ENCODE peak calls at places on chromosomes 7 and 10, in five cellular contexts. L is H9, R is IMR-90, N is mesendoderm, A is H1. D is an unnamed sample.

GRCh38 chr7:139393621-139394215 is 34.0 kb downstream of the LUC7L2 start:
- DNase-seq in R (no peak), L (no peak), A (no peak), N (peak), D (no peak)

GRCh38 chr7:55140221-55140980 is 121.6 kb downstream of the EGFR start:
- DNase-seq in L (no peak), A (no peak), R (peak), N (no peak), D (no peak)

GRCh38 chr7:70143089-70144044 is 545.1 kb downstream of the AUTS2 start:
- DNase-seq in L (no peak), N (no peak), A (no peak), R (no peak), D (no peak)

GRCh38 chr7:29989257-29989995 is at the start of gene SCRN1:
- DNase-seq in A (no peak), R (peak), L (peak), N (peak), D (peak)

GRCh38 chr7:91375378-91375777 is 111.1 kb downstream of the FZD1 start:
- DNase-seq in N (peak), L (no peak), R (no peak), A (no peak), D (no peak)

GRCh38 chr7:50543776-50544442 is 21.3 kb downstream of the DDC start:
- DNase-seq in N (no peak), A (no peak), L (no peak), R (no peak), D (no peak)

GRCh38 chr10:96536129-96536528 is 22.4 kb upstream of the TLL2 start:
- DNase-seq in N (no peak), R (no peak), L (no peak), A (no peak), D (no peak)

GRCh38 chr7:23022831-23023230 is 8.9 kb upstream of the HYCC1 start:
- DNase-seq in A (no peak), L (no peak), N (no peak), R (no peak), D (no peak)

GRCh38 chr7:69963388-69963787 is 365.1 kb downstream of the AUTS2 start:
- DNase-seq in A (no peak), N (peak), L (no peak), R (no peak), D (no peak)

GRCh38 chr10:98316156-98316555 is 48.2 kb upstream of the LOXL4 start:
- DNase-seq in A (no peak), N (no peak), R (no peak), L (no peak), D (no peak)
- H2BK15ac ChIP-seq in A (no peak), N (no peak), R (peak), L (no peak), D (no peak)

GRCh38 chr7:103025341-103025740 is 49.3 kb downstream of the FBXL13 start:
- DNase-seq in A (no peak), R (no peak), N (no peak), L (no peak), D (no peak)
- H3K9ac ChIP-seq in A (no peak), R (no peak), N (no peak), L (no peak), D (no peak)

GRCh38 chr10:113317476-113317875 is 235.4 kb upstream of the HABP2 start:
- DNase-seq in N (no peak), A (no peak), L (no peak), R (no peak), D (no peak)

GRCh38 chr10:113316506-113316905 is 236.3 kb upstream of the HABP2 start:
- DNase-seq in R (no peak), N (peak), A (no peak), L (no peak), D (no peak)

GRCh38 chr10:113320213-113320612 is 232.6 kb upstream of the HABP2 start:
- DNase-seq in N (no peak), L (no peak), R (no peak), A (no peak), D (no peak)

GRCh38 chr10:113320980-113321379 is 231.9 kb upstream of the HABP2 start:
- DNase-seq in A (no peak), N (no peak), L (no peak), R (no peak), D (no peak)

GRCh38 chr10:113319450-113319849 is 233.4 kb upstream of the HABP2 start:
- DNase-seq in N (no peak), L (no peak), R (no peak), A (no peak), D (no peak)
- H2BK15ac ChIP-seq in N (no peak), L (no peak), R (no peak), A (no peak), D (no peak)

DNA sequence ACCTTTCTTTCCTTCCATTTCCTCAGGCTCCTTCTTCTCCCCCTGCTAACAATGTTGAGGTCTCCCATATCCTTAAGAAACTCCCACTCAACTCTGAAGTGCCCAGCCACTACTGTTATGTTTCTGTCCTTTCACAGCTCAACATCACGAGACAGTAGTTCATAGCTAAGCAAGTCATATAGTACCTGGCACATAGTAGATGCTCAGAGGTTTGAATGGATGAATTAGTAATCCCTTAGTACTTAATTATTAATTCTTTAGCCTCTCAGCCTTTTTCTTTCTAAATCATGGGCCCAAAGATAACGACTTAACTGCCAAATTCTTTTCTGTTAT is 22.6 kb downstream of the CSGALNACT2 start:
- DNase-seq in R (no peak), A (no peak), L (no peak), N (no peak), D (no peak)
- H3K9ac ChIP-seq in R (no peak), A (no peak), L (no peak), N (no peak), D (no peak)

D was measured in neuronal stem cell.